ENCODE peak calls at places on chromosomes 12 and 14, in nine cellular contexts. R, H, P, I, Z, X, C, K and L are unnamed samples.

GRCh38 chr12:117900561-117900960 is 68.2 kb downstream of the KSR2 start:
- DNase-seq in R (no peak), H (peak; percentile 22), P (no peak), I (no peak), Z (no peak), X (no peak), C (no peak), K (no peak), L (no peak)

GRCh38 chr14:38208825-38209562 is 1.3 kb downstream of the SSTR1 start:
- DNase-seq in R (peak; percentile 51), H (peak; percentile 64), P (peak; percentile 9), I (no peak), Z (no peak), X (no peak), C (no peak), K (peak; percentile 68), L (peak; percentile 44)

GRCh38 chr12:124759841-124760508 is 103.7 kb downstream of the SCARB1 start:
- DNase-seq in R (no peak), H (peak; percentile 34), P (peak; percentile 19), I (peak; percentile 83), Z (no peak), X (peak; percentile 32), C (no peak), K (no peak), L (no peak)

GRCh38 chr12:71439613-71440392 is at the start of gene LGR5:
- DNase-seq in R (peak; percentile 54), H (peak; percentile 20), P (peak; percentile 88), I (no peak), Z (no peak), X (no peak), C (no peak), K (peak; percentile 32), L (peak; percentile 84)

GRCh38 chr12:49347307-49348237 is 884 bp downstream of the DNAJC22 start:
- DNase-seq in R (peak; percentile 76), H (peak; percentile 89), P (peak; percentile 89), I (peak; percentile 87), Z (peak; percentile 78), X (peak; percentile 19), C (peak; percentile 81), K (peak; percentile 96), L (peak; percentile 50)

GRCh38 chr14:72699433-72699832 is 194.5 kb downstream of the DPF3 start:
- DNase-seq in R (no peak), H (no peak), P (no peak), I (no peak), Z (no peak), X (no peak), C (no peak), K (no peak), L (no peak)

GRCh38 chr14:32100175-32100574 is 23.1 kb downstream of the ARHGAP5 start:
- DNase-seq in R (no peak), H (no peak), P (no peak), I (no peak), Z (no peak), X (no peak), C (no peak), K (no peak), L (no peak)

GRCh38 chr14:73887116-73887490 is 444 bp downstream of the ZNF410 start:
- DNase-seq in R (no peak), H (no peak), P (peak; percentile 55), I (no peak), Z (no peak), X (no peak), C (peak; percentile 23), K (peak; percentile 43), L (peak; percentile 41)

GRCh38 chr12:46825526-46826414 is at the start of gene SLC38A4:
- DNase-seq in R (no peak), H (peak; percentile 24), P (no peak), I (no peak), Z (no peak), X (no peak), C (no peak), K (peak; percentile 49), L (no peak)

GRCh38 chr14:104879201-104879982 is 14.3 kb downstream of the CEP170B start:
- DNase-seq in R (no peak), H (no peak), P (no peak), I (no peak), Z (no peak), X (no peak), C (no peak), K (no peak), L (no peak)

GRCh38 chr12:89333564-89334252 is 18.6 kb downstream of the DUSP6 start:
- DNase-seq in R (no peak), H (no peak), P (no peak), I (no peak), Z (no peak), X (peak; percentile 54), C (no peak), K (no peak), L (no peak)

GRCh38 chr14:59919582-59920377 is at the start of gene LRRC9:
- DNase-seq in R (peak; percentile 15), H (peak; percentile 27), P (peak; percentile 35), I (peak; percentile 61), Z (peak; percentile 37), X (no peak), C (peak; percentile 27), K (peak; percentile 47), L (peak; percentile 97)

GRCh38 chr12:104643921-104644669 is 187.3 kb downstream of the CHST11 start:
- DNase-seq in R (no peak), H (peak; percentile 13), P (no peak), I (no peak), Z (peak; percentile 70), X (no peak), C (no peak), K (no peak), L (peak; percentile 80)

GRCh38 chr14:104421401-104421821 is 158.2 kb upstream of the C14orf180 start:
- DNase-seq in R (no peak), H (no peak), P (no peak), I (no peak), Z (no peak), X (no peak), C (peak; percentile 3), K (no peak), L (no peak)

GRCh38 chr14:35247777-35248475 is 44.3 kb upstream of the PSMA6 start:
- DNase-seq in R (no peak), H (no peak), P (no peak), I (no peak), Z (no peak), X (no peak), C (no peak), K (peak; percentile 43), L (no peak)

GRCh38 chr14:76698631-76699030 is 62.6 kb upstream of the VASH1 start:
- DNase-seq in R (no peak), H (no peak), P (no peak), I (no peak), Z (no peak), X (peak; percentile 61), C (no peak), K (no peak), L (no peak)

GRCh38 chr14:66361013-66361412 is 125.2 kb upstream of the CCDC196 start:
- DNase-seq in R (no peak), H (no peak), P (no peak), I (no peak), Z (no peak), X (no peak), C (no peak), K (no peak), L (no peak)

GRCh38 chr14:62657376-62657775 is 387.9 kb downstream of the KCNH5 start:
- DNase-seq in R (no peak), H (no peak), P (no peak), I (no peak), Z (no peak), X (no peak), C (no peak), K (no peak), L (no peak)

GRCh38 chr14:102949062-102949800 is 26.8 kb downstream of the AMN start:
- DNase-seq in R (no peak), H (peak; percentile 47), P (no peak), I (peak; percentile 94), Z (no peak), X (peak; percentile 22), C (peak; percentile 43), K (no peak), L (no peak)

GRCh38 chr12:124939428-124940142 is 25.1 kb upstream of the UBC start:
- DNase-seq in R (no peak), H (peak; percentile 98), P (no peak), I (peak; percentile 96), Z (peak; percentile 85), X (no peak), C (peak; percentile 86), K (peak; percentile 94), L (no peak)